ENCODE peak calls at places on chromosomes 5 and 9, in four cellular contexts. X, R, E and U are unnamed samples.

GRCh38 chr9:35727676-35728040 is 4.3 kb downstream of the TLN1 start:
- DNase-seq in R (peak), X (no peak), E (no peak), U (no peak)

GRCh38 chr5:116370886-116371285 is 203.7 kb downstream of the SEMA6A start:
- DNase-seq in E (no peak), R (no peak), X (no peak), U (no peak)

GRCh38 chr5:55324815-55325418 is 17.1 kb downstream of the MTREX start:
- DNase-seq in X (no peak), R (no peak), E (no peak), U (no peak)

GRCh38 chr9:36835271-36835996 is 198.6 kb downstream of the PAX5 start:
- DNase-seq in X (no peak), E (no peak), R (no peak), U (no peak)

GRCh38 chr5:100313657-100314056 is 221.5 kb upstream of the FAM174A start:
- DNase-seq in X (no peak), R (no peak), E (no peak), U (no peak)

GRCh38 chr5:151742870-151743294 is 15.5 kb downstream of the ATOX1 start:
- DNase-seq in X (no peak), E (peak), R (peak), U (no peak)

GRCh38 chr5:51810592-51810991 is 427.3 kb downstream of the ISL1 start:
- DNase-seq in X (no peak), E (no peak), R (no peak), U (no peak)

GRCh38 chr9:92620870-92621269 is 49.1 kb downstream of the IPPK start:
- DNase-seq in R (no peak), X (no peak), E (no peak), U (no peak)

GRCh38 chr5:151475378-151475777 is 28.0 kb downstream of the SLC36A1 start:
- DNase-seq in R (no peak), E (no peak), X (no peak), U (no peak)

GRCh38 chr5:66306105-66306843 is 162.2 kb downstream of the SREK1 start:
- DNase-seq in E (peak), X (no peak), R (peak), U (peak)

GRCh38 chr9:123326662-123327093 is 29.3 kb upstream of the CRB2 start:
- DNase-seq in X (no peak), R (peak), E (no peak), U (no peak)

GRCh38 chr5:133680830-133681555 is 68.7 kb upstream of the FSTL4 start:
- DNase-seq in X (no peak), R (no peak), E (no peak), U (peak)

GRCh38 chr9:127522727-127523126 is 71.4 kb downstream of the LRSAM1 start:
- DNase-seq in X (no peak), R (no peak), E (peak), U (no peak)

GRCh38 chr5:76041863-76042262 is 41.3 kb upstream of the SV2C start:
- DNase-seq in R (no peak), E (no peak), X (no peak), U (no peak)

GRCh38 chr5:172044631-172045314 is 38.3 kb upstream of the FBXW11 start:
- DNase-seq in E (no peak), X (no peak), R (no peak), U (no peak)

GRCh38 chr9:81522721-81523551 is 166.4 kb downstream of the TLE1 start:
- DNase-seq in R (no peak), X (no peak), E (no peak), U (no peak)

GRCh38 chr5:144487207-144487606 is 316.5 kb downstream of the KCTD16 start:
- DNase-seq in E (no peak), R (no peak), X (no peak), U (no peak)

GRCh38 chr9:100354121-100354800 is 1.5 kb upstream of the TEX10 start:
- DNase-seq in X (no peak), R (no peak), E (no peak), U (no peak)

GRCh38 chr5:33235304-33235703 is 205.5 kb upstream of the TARS1 start:
- DNase-seq in X (no peak), R (no peak), E (no peak), U (no peak)

GRCh38 chr9:82410306-82410705 is 421.7 kb downstream of the SPATA31D1 start:
- DNase-seq in E (no peak), X (peak), R (no peak), U (no peak)

GRCh38 chr5:14810282-14810681 is 61.3 kb downstream of the ANKH start:
- DNase-seq in R (no peak), X (no peak), E (no peak), U (no peak)

GRCh38 chr5:99061711-99062110 is 132.9 kb upstream of the CHD1 start:
- DNase-seq in X (no peak), R (no peak), E (no peak), U (no peak)

GRCh38 chr9:81575976-81576375 is 113.4 kb downstream of the TLE1 start:
- DNase-seq in X (no peak), E (no peak), R (no peak), U (no peak)

GRCh38 chr5:141908796-141909195 is 14.9 kb upstream of the DELE1 start:
- DNase-seq in R (no peak), E (no peak), X (no peak), U (no peak)

GRCh38 chr5:140795259-140795641 is 598 bp downstream of the PCDHA2 start:
- DNase-seq in X (no peak), E (no peak), R (no peak), U (no peak)

GRCh38 chr9:132694144-132694543 is 23.9 kb downstream of the GTF3C4 start:
- DNase-seq in E (no peak), R (peak), X (no peak), U (no peak)

GRCh38 chr5:16666140-16666860 is 49.5 kb upstream of the RETREG1 start:
- DNase-seq in R (no peak), X (no peak), E (peak), U (no peak)

GRCh38 chr9:110620726-110621125 is 41.2 kb upstream of the SVEP1 start:
- DNase-seq in X (no peak), R (no peak), E (no peak), U (no peak)

GRCh38 chr5:151063136-151063544 is 17.7 kb downstream of the TNIP1 start:
- DNase-seq in E (no peak), X (no peak), R (peak), U (no peak)

GRCh38 chr5:168086104-168086610 is 205.3 kb upstream of the WWC1 start:
- DNase-seq in R (no peak), E (peak), X (no peak), U (no peak)

GRCh38 chr9:135074354-135075233 is 12.9 kb upstream of the OLFM1 start:
- DNase-seq in E (no peak), R (no peak), X (no peak), U (peak)

GRCh38 chr5:137280656-137281055 is 218.5 kb downstream of the SPOCK1 start:
- DNase-seq in E (no peak), X (no peak), R (no peak), U (no peak)

GRCh38 chr9:125700791-125701190 is 6.2 kb downstream of the MAPKAP1 start:
- DNase-seq in E (no peak), R (no peak), X (peak), U (no peak)

GRCh38 chr9:90641868-90642558 is 611 bp downstream of the DIRAS2 start:
- DNase-seq in E (no peak), R (no peak), X (no peak), U (no peak)

GRCh38 chr9:69452110-69452780 is 127.2 kb downstream of the ENTREP1 start:
- DNase-seq in R (no peak), X (no peak), E (no peak), U (no peak)

GRCh38 chr9:127921592-127922120 is 4.8 kb upstream of the ST6GALNAC4 start:
- DNase-seq in R (peak), X (no peak), E (peak), U (peak)

GRCh38 chr5:126369995-126370731 is 53.0 kb upstream of the GRAMD2B start:
- DNase-seq in R (no peak), X (no peak), E (no peak), U (no peak)

GRCh38 chr5:54171645-54172384 is 138.6 kb downstream of the ARL15 start:
- DNase-seq in R (no peak), X (no peak), E (peak), U (peak)

GRCh38 chr5:31827862-31828261 is 188.9 kb downstream of the PDZD2 start:
- DNase-seq in R (no peak), X (no peak), E (no peak), U (no peak)

GRCh38 chr5:31819926-31820516 is 181.1 kb downstream of the PDZD2 start:
- DNase-seq in E (no peak), R (no peak), X (no peak), U (no peak)

GRCh38 chr5:31825775-31826068 is 186.8 kb downstream of the PDZD2 start:
- DNase-seq in X (peak), R (no peak), E (no peak), U (no peak)

GRCh38 chr5:31823477-31823876 is 184.5 kb downstream of the PDZD2 start:
- DNase-seq in E (no peak), R (no peak), X (no peak), U (no peak)

DNA sequence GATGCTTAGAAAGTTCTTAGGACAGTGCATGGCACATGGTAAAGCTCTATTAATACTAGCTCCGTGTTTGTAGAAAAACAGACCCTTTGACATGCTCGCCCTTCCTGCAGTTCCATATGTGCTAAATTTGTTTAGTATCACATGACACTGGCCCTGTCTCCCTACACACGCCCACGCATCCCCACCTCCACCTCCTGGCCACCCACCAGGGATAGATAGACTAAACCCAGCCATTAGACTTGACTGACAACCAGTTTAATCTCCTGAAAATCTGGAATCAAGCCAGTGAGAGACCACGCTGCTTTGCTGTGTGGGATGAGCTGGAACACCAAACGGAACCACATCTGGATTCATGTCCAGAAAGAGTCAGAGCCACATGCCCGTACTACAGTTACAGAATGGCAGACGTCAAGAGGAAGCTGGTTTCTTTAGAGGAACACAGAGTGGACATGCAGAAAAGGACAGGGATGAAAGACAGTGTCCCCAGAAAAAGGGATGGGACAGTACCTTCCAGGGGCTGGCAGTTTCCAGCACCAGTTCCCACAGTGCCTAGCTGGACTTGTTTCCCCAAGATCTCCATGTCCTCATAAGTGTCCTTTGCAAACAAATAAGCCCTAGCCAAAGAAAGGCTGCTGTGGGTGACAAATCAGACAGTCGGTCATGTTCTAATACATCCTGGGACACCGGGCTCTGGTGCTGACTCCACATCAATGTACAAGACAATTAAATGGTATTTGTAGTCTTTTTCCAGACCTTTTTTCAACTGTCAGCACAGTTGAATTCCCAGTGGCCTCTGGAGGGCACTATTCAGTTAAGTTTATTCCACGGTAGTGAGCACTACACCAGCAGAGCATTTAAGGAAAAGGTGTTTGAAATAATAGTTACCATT is 186.2 kb downstream of the PDZD2 start:
- DNase-seq in X (no peak), E (peak), R (no peak), U (peak)
- TF ChIP-seq POLR2AphosphoS5 in X (no peak), E (no peak), R (no peak), U (no peak)

GRCh38 chr9:94961870-94962269 is 235.4 kb downstream of the AOPEP start:
- DNase-seq in R (no peak), X (no peak), E (no peak), U (no peak)

GRCh38 chr9:94971378-94972131 is 245.1 kb downstream of the AOPEP start:
- DNase-seq in R (no peak), X (no peak), E (no peak), U (no peak)

DNA sequence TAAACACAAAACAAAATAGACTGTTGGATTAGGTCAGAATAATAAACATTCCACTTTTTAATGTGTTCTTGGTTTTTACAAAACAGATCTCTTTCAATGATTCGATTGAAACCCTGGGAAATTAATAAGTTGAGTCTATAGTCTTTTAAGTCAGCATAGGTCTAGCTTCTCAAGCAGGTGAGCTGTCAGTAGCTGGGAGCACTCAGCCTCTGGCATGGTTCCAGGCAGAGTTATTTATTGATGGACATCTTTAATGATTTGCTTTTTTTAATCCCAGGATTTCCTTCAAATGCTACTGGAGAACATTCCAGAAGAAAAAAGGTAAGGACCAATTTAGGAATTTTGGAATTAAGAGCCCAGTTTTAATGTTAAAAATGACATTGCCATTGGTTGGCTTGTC is 241.0 kb downstream of the AOPEP start:
- DNase-seq in E (no peak), X (no peak), R (no peak), U (no peak)
- TF ChIP-seq EP300 in E (no peak), X (no peak), R (no peak), U (no peak)

GRCh38 chr5:180375955-180376354 is 22.8 kb upstream of the GFPT2 start:
- DNase-seq in R (no peak), X (no peak), E (no peak), U (no peak)

GRCh38 chr5:180373475-180374269 is 20.5 kb upstream of the GFPT2 start:
- DNase-seq in E (no peak), X (no peak), R (no peak), U (no peak)

GRCh38 chr5:180376511-180376910 is 23.4 kb upstream of the GFPT2 start:
- DNase-seq in X (no peak), E (no peak), R (no peak), U (no peak)

GRCh38 chr5:180377556-180378197 is 24.5 kb upstream of the GFPT2 start:
- DNase-seq in X (no peak), E (no peak), R (no peak), U (no peak)

GRCh38 chr5:180375291-180375690 is 22.2 kb upstream of the GFPT2 start:
- DNase-seq in X (no peak), E (no peak), R (no peak), U (no peak)
- H3K27ac ChIP-seq in X (no peak), E (no peak), R (no peak), U (no peak)

DNA sequence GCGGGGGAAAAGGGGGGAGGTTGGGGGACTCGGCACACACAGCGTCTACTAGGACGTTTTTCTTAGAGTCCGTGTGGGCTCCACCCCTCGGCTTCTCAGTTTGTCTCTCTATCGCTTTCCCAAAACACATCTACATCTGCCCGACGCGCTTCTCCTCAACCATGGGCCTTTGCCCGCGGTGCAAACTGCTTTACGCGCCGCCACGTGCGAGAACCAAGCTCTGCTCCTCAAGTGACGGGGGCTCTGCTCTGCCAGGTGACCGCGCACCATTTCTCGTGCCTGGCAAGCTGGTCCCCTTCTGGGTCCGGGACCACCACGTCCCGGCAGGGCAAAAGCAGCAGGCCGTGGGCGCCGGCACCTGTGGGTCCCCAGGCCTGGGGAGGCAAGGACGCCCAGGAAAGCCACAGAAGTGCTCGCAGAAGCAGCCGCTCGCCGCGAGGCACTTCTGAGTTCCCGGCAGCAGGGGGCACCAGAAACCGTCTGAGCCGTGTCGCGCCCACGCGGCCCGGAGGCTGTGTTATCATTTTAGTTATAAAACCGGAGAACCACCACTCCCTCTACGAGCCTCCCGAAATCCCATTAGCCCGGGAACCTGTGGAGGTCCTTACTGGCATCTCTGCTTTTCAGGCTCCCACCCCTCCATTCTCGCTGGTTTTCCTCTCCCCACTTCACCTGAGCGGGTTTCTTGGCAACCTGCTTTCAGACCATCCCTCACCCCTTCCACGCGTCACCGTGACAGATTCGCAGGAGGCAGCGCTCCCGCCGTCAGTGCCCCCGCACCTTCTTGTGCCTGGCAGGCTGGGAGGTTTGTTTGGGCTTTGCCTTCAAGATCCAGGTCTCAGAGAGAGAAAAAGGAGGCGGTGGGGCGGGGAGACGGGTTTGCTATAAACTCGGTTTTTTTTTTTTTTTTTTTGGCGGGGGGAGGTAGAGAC is 2.5 kb downstream of the GDNF start:
- DNase-seq in X (no peak), R (peak), E (peak), U (peak)
- TF ChIP-seq POLR2AphosphoS5 in X (no peak), R (no peak), E (no peak), U (no peak)

GRCh38 chr5:71891406-71891805 is 172.3 kb downstream of the CARTPT start:
- DNase-seq in X (no peak), E (no peak), R (no peak), U (no peak)

GRCh38 chr5:71894091-71894490 is 175.0 kb downstream of the CARTPT start:
- DNase-seq in E (no peak), R (no peak), X (no peak), U (no peak)

GRCh38 chr5:71893451-71893850 is 174.4 kb downstream of the CARTPT start:
- DNase-seq in E (no peak), X (no peak), R (no peak), U (no peak)

GRCh38 chr5:71892641-71893340 is 173.7 kb downstream of the CARTPT start:
- DNase-seq in R (no peak), E (no peak), X (no peak), U (no peak)

GRCh38 chr5:71891856-71892255 is 172.8 kb downstream of the CARTPT start:
- DNase-seq in E (no peak), R (no peak), X (no peak), U (no peak)
- TF ChIP-seq EP300 in E (no peak), R (no peak), X (no peak), U (no peak)

DNA sequence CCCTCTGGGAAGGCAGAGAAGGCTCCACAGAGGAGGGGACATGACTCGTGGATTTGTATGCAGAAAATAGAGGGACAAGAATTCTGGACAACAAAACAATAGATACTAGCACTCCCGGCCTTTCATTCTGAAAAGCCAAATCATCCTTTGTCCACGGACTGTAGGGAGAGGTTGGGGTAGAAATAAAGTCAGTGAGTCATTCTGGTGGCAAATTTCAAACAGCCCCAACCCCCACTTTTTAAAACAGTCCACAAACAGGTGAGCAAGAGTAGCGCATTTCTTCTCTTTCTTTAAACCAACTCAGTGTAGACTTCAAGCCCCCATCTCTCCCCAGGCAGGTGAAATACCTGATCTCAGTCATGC is 56.1 kb downstream of the PTPDC1 start:
- DNase-seq in E (no peak), R (no peak), X (no peak), U (no peak)
- H3K27ac ChIP-seq in E (peak), R (peak), X (no peak), U (peak)

GRCh38 chr9:72577212-72577753 is 55.9 kb downstream of the TMC1 start:
- DNase-seq in E (no peak), R (no peak), X (no peak), U (no peak)
- TF ChIP-seq POLR2AphosphoS5 in E (peak), R (no peak), X (no peak), U (peak)

DNA sequence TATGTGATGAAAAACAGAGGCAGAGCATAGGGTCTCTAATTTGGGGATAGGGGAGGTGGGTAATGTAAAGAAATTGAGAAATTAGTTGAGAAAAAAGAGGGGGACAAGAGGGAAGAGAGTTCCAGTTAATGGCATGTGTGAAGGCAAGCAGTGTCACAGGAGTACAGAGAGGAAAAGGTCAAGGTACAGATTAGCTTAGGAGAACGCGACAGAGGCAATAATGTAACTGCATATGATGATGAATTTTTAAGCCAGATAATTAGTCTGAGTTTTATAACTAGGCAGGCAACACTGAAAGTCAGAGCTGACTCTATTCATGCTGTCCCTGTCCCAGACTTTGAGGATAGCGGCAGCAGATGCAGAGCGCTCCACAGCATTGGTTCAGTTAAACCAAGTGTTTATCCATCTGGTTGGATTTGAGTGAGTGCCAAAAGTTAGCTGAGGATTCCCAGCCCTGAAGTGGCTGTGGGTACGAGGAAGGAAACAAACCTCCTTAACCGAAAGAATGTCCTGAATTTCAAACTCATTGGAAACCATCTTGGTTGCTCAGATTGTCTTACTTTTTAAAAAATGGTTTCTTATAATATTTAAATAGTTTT is 315.2 kb downstream of the ARHGAP26 start:
- DNase-seq in R (no peak), E (no peak), X (no peak), U (no peak)
- TF ChIP-seq EP300 in R (no peak), E (no peak), X (no peak), U (no peak)